ENCODE peak calls at places on chromosomes 4 and X, in seven cellular contexts. H is prostate gland, P is brain microvascular endothelial cell, F is cardiac muscle cell, Q is heart right ventricle, N is IMR-90, U is dorsolateral prefrontal cortex. B is an unnamed sample.

GRCh38 chr4:2929469-2929868 is 33.7 kb downstream of the NOP14 start:
- DNase-seq in H (no peak), P (no peak), F (no peak), Q (peak; percentile 7), N (no peak), U (no peak), B (no peak)

GRCh38 chr4:73998040-73999011 is at the start of gene CXCL5:
- DNase-seq in H (no peak), P (peak; percentile 38), F (peak; percentile 28), Q (peak; percentile 26), N (peak; percentile 39), U (peak; percentile 43), B (no peak)

GRCh38 chrX:46574941-46575381 is 1.4 kb downstream of the CHST7 start:
- DNase-seq in H (no peak), P (no peak), F (peak; percentile 50), Q (peak; percentile 25), N (no peak), U (no peak), B (no peak)

GRCh38 chr4:56186808-56187523 is 200.3 kb downstream of the AASDH start:
- DNase-seq in H (no peak), P (no peak), F (peak; percentile 17), Q (no peak), N (no peak), U (no peak), B (no peak)

GRCh38 chr4:184776821-184777220 is 42.9 kb upstream of the CENPU start:
- DNase-seq in H (no peak), P (no peak), F (no peak), Q (no peak), N (no peak), U (no peak), B (no peak)

GRCh38 chr4:13541720-13542576 is 2.4 kb downstream of the NKX3-2 start:
- DNase-seq in H (peak; percentile 49), P (no peak), F (no peak), Q (no peak), N (no peak), U (no peak), B (no peak)

GRCh38 chr4:31241504-31241903 is 521.3 kb downstream of the PCDH7 start:
- DNase-seq in H (no peak), P (no peak), F (no peak), Q (no peak), N (no peak), U (no peak), B (no peak)

GRCh38 chr4:140342620-140343019 is 30.8 kb upstream of the SCOC start:
- DNase-seq in H (no peak), P (no peak), F (no peak), Q (no peak), N (no peak), U (no peak), B (no peak)

GRCh38 chr4:123190176-123190575 is 206.4 kb upstream of the SPRY1 start:
- DNase-seq in H (no peak), P (no peak), F (no peak), Q (no peak), N (no peak), U (no peak), B (no peak)

GRCh38 chr4:56575820-56576429 is 70.3 kb downstream of the ARL9 start:
- DNase-seq in H (no peak), P (no peak), F (peak; percentile 32), Q (no peak), N (peak; percentile 63), U (no peak), B (peak; percentile 46)

GRCh38 chrX:122835886-122836285 is 348.2 kb upstream of the GRIA3 start:
- DNase-seq in H (no peak), P (no peak), F (no peak), Q (no peak), N (no peak), U (no peak), B (no peak)

GRCh38 chr4:165294907-165295306 is 32.6 kb upstream of the MSMO1 start:
- DNase-seq in H (no peak), P (no peak), F (no peak), Q (no peak), N (no peak), U (no peak), B (no peak)

GRCh38 chrX:22135994-22136684 is 104.0 kb downstream of the PHEX start:
- DNase-seq in H (peak; percentile 25), P (no peak), F (peak; percentile 75), Q (no peak), N (peak; percentile 60), U (peak; percentile 8), B (peak; percentile 67)

GRCh38 chrX:68193234-68193633 is 240.1 kb downstream of the OPHN1 start:
- DNase-seq in H (no peak), P (no peak), F (no peak), Q (no peak), N (no peak), U (no peak), B (no peak)

GRCh38 chr4:6201580-6202091 is 1.3 kb upstream of the JAKMIP1 start:
- DNase-seq in H (no peak), P (no peak), F (no peak), Q (no peak), N (no peak), U (no peak), B (no peak)

GRCh38 chr4:94298725-94299252 is 43.8 kb downstream of the HPGDS start:
- DNase-seq in H (no peak), P (no peak), F (no peak), Q (no peak), N (no peak), U (no peak), B (peak; percentile 34)

GRCh38 chr4:122003335-122003734 is 51.5 kb upstream of the TRPC3 start:
- DNase-seq in H (peak; percentile 4), P (peak; percentile 22), F (peak; percentile 32), Q (no peak), N (no peak), U (no peak), B (peak; percentile 16)

GRCh38 chr4:1398686-1399507 is 7.3 kb downstream of the NKX1-1 start:
- DNase-seq in H (no peak), P (no peak), F (no peak), Q (no peak), N (no peak), U (no peak), B (no peak)

GRCh38 chr4:184954482-184954881 is 63.8 kb upstream of the HELT start:
- DNase-seq in H (no peak), P (no peak), F (no peak), Q (no peak), N (no peak), U (no peak), B (no peak)

GRCh38 chrX:15465896-15466651 is 27.1 kb downstream of the PIR start:
- DNase-seq in H (no peak), P (no peak), F (peak; percentile 5), Q (no peak), N (peak; percentile 7), U (no peak), B (no peak)

GRCh38 chr4:44100456-44100855 is 348.2 kb downstream of the KCTD8 start:
- DNase-seq in H (no peak), P (no peak), F (no peak), Q (no peak), N (no peak), U (no peak), B (no peak)

GRCh38 chr4:73895201-73896177 is 26.3 kb downstream of the CXCL1 start:
- DNase-seq in H (peak; percentile 39), P (peak; percentile 59), F (no peak), Q (no peak), N (peak; percentile 42), U (no peak), B (no peak)

GRCh38 chrX:102934624-102935023 is 2.4 kb upstream of the RAB40AL start:
- DNase-seq in H (no peak), P (peak; percentile 25), F (no peak), Q (no peak), N (peak; percentile 4), U (no peak), B (no peak)

GRCh38 chrX:102930990-102931756 is 5.9 kb upstream of the RAB40AL start:
- DNase-seq in H (no peak), P (no peak), F (no peak), Q (no peak), N (peak; percentile 37), U (no peak), B (peak; percentile 14)
- H3K27ac ChIP-seq in H (no peak overlapping the region), P (no peak overlapping the region), F (no peak overlapping the region), Q (no peak overlapping the region), N (no peak overlapping the region), U (no peak overlapping the region), B (no peak overlapping the region)

GRCh38 chr4:98027827-98028226 is 115.4 kb downstream of the STPG2 start:
- DNase-seq in H (no peak), P (peak; percentile 28), F (peak; percentile 23), Q (no peak), N (no peak), U (no peak), B (peak; percentile 35)
- TF ChIP-seq CTCF in H (no peak), P (peak; percentile 40), F (no peak), Q (no peak), N (no peak), U (no peak), B (peak; percentile 15)

GRCh38 chr4:37667197-37668100 is 18.7 kb downstream of the RELL1 start:
- DNase-seq in H (no peak), P (no peak), F (no peak), Q (no peak), N (no peak), U (no peak), B (no peak)
- H3K27ac ChIP-seq in H (no peak overlapping the region), P (peak overlapping the region; percentile 50), F (no peak overlapping the region), Q (peak overlapping the region; percentile 81), N (no peak overlapping the region), U (no peak overlapping the region), B (peak overlapping the region; percentile 60)

GRCh38 chr4:168832746-168833575 is 177.1 kb downstream of the CBR4 start:
- DNase-seq in H (peak; percentile 25), P (no peak), F (peak; percentile 57), Q (peak; percentile 53), N (no peak), U (peak; percentile 40), B (peak; percentile 59)
- TF ChIP-seq CTCF in H (no peak), P (peak; percentile 60), F (peak; percentile 48), Q (no peak), N (peak; percentile 32), U (no peak), B (no peak)

GRCh38 chrX:154541589-154541895 is 5.1 kb downstream of the G6PD start:
- DNase-seq in H (no peak), P (no peak), F (no peak), Q (no peak), N (peak; percentile 13), U (no peak), B (no peak)
- H3K27ac ChIP-seq in H (peak overlapping the region; percentile 71), P (peak overlapping the region; percentile 77), F (no peak overlapping the region), Q (peak overlapping the region; percentile 69), N (peak overlapping the region; percentile 99), U (peak overlapping the region; percentile 61), B (peak overlapping the region; percentile 96)

B was measured in RWPE1.